ENCODE peak calls at places on chromosomes 2 and 18, in four cellular contexts. W is K562, R is GM12878, N is GM12891. I is an unnamed sample.

GRCh38 chr2:238999290-238999741 is 151.4 kb downstream of the TWIST2 start:
- DNase-seq in W (no peak), R (no peak), N (no peak), I (no peak)

GRCh38 chr18:61975526-61976326 is 82.9 kb upstream of the RNF152 start:
- DNase-seq in W (no peak), R (no peak), N (no peak), I (no peak)

GRCh38 chr18:77132369-77133050 is at the start of gene MBP:
- DNase-seq in W (no peak), R (no peak), N (peak), I (peak)

GRCh38 chr2:207122914-207123744 is 42.6 kb downstream of the KLF7 start:
- DNase-seq in W (no peak), R (no peak), N (no peak), I (no peak)

GRCh38 chr18:72840109-72840508 is 27.7 kb downstream of the NETO1 start:
- DNase-seq in W (no peak), R (no peak), N (no peak), I (no peak)

GRCh38 chr2:231680284-231680991 is 27.9 kb upstream of the PTMA start:
- DNase-seq in W (no peak), R (no peak), N (no peak), I (no peak)

GRCh38 chr2:204664708-204665121 is 119.4 kb downstream of the PARD3B start:
- DNase-seq in W (no peak), R (no peak), N (no peak), I (no peak)

GRCh38 chr2:102437122-102437521 is 14.2 kb downstream of the IL18RAP start:
- DNase-seq in W (no peak), R (no peak), N (no peak), I (no peak)

GRCh38 chr2:112075490-112076260 is 20.6 kb downstream of the TMEM87B start:
- DNase-seq in W (no peak), R (no peak), N (no peak), I (no peak)

GRCh38 chr2:24638568-24638967 is 147.5 kb downstream of the NCOA1 start:
- DNase-seq in W (no peak), R (no peak), N (no peak), I (no peak)

GRCh38 chr2:240567137-240567871 is 980 bp upstream of the RNPEPL1 start:
- DNase-seq in W (no peak), R (no peak), N (no peak), I (peak)

GRCh38 chr2:105744091-105744908 is 412 bp upstream of the NCK2 start:
- DNase-seq in W (peak), R (no peak), N (peak), I (no peak)

GRCh38 chr18:48470484-48471180 is 61.4 kb upstream of the ZBTB7C start:
- DNase-seq in W (no peak), R (no peak), N (no peak), I (no peak)

GRCh38 chr2:238632181-238633060 is 205.7 kb downstream of the ASB1 start:
- DNase-seq in W (no peak), R (no peak), N (no peak), I (no peak)

GRCh38 chr18:70337139-70337972 is 48.5 kb downstream of the SOCS6 start:
- DNase-seq in W (peak), R (no peak), N (no peak), I (no peak)

GRCh38 chr2:35973132-35973736 is 382.3 kb upstream of the CRIM1 start:
- DNase-seq in W (no peak), R (no peak), N (no peak), I (peak)

GRCh38 chr2:170966648-170967396 is 37.8 kb downstream of the GORASP2 start:
- DNase-seq in W (peak), R (no peak), N (no peak), I (no peak)

GRCh38 chr18:46324556-46324955 is 220.4 kb downstream of the HAUS1 start:
- DNase-seq in W (peak), R (no peak), N (no peak), I (peak)

GRCh38 chr2:68465081-68465916 is 1.8 kb downstream of the FBXO48 start:
- DNase-seq in W (no peak), R (no peak), N (no peak), I (no peak)

GRCh38 chr2:133331437-133331836 is 236.8 kb downstream of the NCKAP5 start:
- DNase-seq in W (no peak), R (no peak), N (no peak), I (no peak)
- TF ChIP-seq SPI1 in W (no peak), R (no peak), N (no peak), I (no peak)

GRCh38 chr2:126635281-126635680 is 20.7 kb upstream of the GYPC start:
- DNase-seq in W (no peak), R (no peak), N (no peak), I (no peak)
- TF ChIP-seq SPI1 in W (no peak), R (no peak), N (no peak), I (no peak)

DNA sequence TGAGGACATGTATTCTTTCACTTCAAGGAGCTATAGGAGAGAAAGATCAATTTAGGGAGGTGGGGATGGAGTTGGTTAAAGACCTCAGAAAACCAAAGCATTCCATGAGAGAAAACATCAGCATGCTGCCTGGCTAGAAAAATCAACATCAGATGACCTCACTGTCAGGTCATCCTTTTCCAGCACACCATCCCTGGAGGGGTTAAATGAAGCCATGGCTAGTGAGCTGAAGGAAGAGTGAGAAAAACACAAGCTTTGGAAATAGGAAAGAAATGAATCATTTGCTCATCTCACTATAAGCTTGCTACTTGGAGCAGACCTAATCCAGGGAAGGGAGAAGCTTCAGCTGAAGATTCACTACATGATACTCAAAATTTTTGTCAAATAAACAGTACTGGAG is 109.5 kb upstream of the ITGB6 start:
- DNase-seq in W (no peak), R (no peak), N (no peak), I (no peak)
- TF ChIP-seq SPI1 in W (no peak), R (no peak), N (no peak), I (no peak)

DNA sequence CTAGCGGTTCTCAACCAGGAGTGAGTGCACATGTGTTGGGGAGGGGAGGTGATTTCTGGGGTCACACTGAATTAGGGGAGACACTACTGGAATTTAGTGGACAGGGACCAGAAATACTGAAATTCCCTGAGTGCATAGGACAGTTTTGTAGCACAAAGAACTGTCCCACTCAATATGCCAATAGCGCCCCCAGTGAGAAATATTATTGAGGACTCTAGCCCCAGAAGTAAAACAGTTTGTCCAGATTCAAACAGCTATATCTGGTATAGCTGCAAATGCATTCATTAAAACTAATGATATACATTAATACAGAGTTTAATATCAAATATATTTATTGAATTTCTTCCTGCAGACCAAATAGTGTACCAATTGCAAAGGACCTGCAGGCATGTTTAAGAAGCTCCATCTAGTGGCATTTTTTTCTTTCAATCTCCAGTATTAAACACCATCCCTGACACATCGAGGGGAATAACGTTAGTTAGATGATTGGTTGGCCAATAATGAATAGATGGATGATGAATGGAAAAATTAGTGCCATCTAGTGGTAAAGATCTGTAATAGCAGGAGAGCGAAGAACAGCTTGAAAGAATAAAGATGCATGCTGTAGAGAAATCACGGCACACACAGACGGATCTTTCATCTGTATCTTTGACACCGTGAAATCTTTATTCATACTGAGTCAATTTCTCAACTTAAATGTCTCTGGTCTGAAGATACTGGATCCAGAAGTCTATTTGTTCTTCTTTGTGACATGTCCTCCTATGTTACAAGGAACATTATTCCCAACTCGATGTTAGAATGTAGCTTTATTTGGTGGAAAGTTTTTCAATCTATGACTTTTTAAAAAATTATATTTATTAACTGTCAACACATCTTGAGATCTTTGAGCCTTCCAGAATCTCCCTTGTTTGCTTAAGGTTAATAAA is 62.5 kb downstream of the DHRS9 start:
- DNase-seq in W (peak), R (peak), N (peak), I (peak)
- TF ChIP-seq SPI1 in W (no peak), R (no peak), N (no peak), I (no peak)

GRCh38 chr2:16117021-16117700 is 176.8 kb downstream of the MYCN start:
- DNase-seq in W (no peak), R (no peak), N (no peak), I (no peak)
- TF ChIP-seq SPI1 in W (no peak), R (no peak), N (no peak), I (no peak)